ENCODE peak calls at places on chromosome 6, in nine cellular contexts. One of them, this sample, is unnamed.

GRCh38 chr6:101640131-101640530 is 246.6 kb downstream of the GRIK2 start:
- DNase-seq in lung: no peak
- DNase-seq in HCT116: no peak
- DNase-seq in omental fat pad: no peak
- DNase-seq in tibial artery: no peak
- DNase-seq in colonic mucosa: no peak
- DNase-seq in lower lobe of right lung: no peak
- DNase-seq in IMR-90: no peak
- DNase-seq in A549: no peak
- DNase-seq in this sample: no peak

GRCh38 chr6:24936641-24937317 is 1.0 kb upstream of the RIPOR2 start:
- DNase-seq in lung: no peak
- DNase-seq in HCT116: no peak
- DNase-seq in omental fat pad: no peak
- DNase-seq in tibial artery: no peak
- DNase-seq in colonic mucosa: no peak
- DNase-seq in lower lobe of right lung: no peak
- DNase-seq in IMR-90: peak
- DNase-seq in A549: no peak
- DNase-seq in this sample: no peak

GRCh38 chr6:4828187-4828698 is 52.0 kb downstream of the CDYL start:
- DNase-seq in lung: no peak
- DNase-seq in HCT116: no peak
- DNase-seq in omental fat pad: no peak
- DNase-seq in tibial artery: no peak
- DNase-seq in colonic mucosa: no peak
- DNase-seq in lower lobe of right lung: no peak
- DNase-seq in IMR-90: no peak
- DNase-seq in A549: no peak
- DNase-seq in this sample: no peak

GRCh38 chr6:52609968-52610367 is 33.1 kb upstream of the TRAM2 start:
- DNase-seq in lung: no peak
- DNase-seq in HCT116: no peak
- DNase-seq in omental fat pad: no peak
- DNase-seq in tibial artery: no peak
- DNase-seq in colonic mucosa: peak
- DNase-seq in lower lobe of right lung: no peak
- DNase-seq in IMR-90: no peak
- DNase-seq in A549: no peak
- DNase-seq in this sample: no peak

GRCh38 chr6:135056632-135057031 is 2.0 kb upstream of the HBS1L start:
- DNase-seq in lung: no peak
- DNase-seq in HCT116: no peak
- DNase-seq in omental fat pad: no peak
- DNase-seq in tibial artery: no peak
- DNase-seq in colonic mucosa: no peak
- DNase-seq in lower lobe of right lung: no peak
- DNase-seq in IMR-90: no peak
- DNase-seq in A549: no peak
- DNase-seq in this sample: no peak

GRCh38 chr6:152948150-152948768 is 34.6 kb downstream of the FBXO5 start:
- DNase-seq in lung: no peak
- DNase-seq in HCT116: peak
- DNase-seq in omental fat pad: no peak
- DNase-seq in tibial artery: no peak
- DNase-seq in colonic mucosa: no peak
- DNase-seq in lower lobe of right lung: no peak
- DNase-seq in IMR-90: peak
- DNase-seq in A549: peak
- DNase-seq in this sample: no peak

GRCh38 chr6:73491371-73491770 is 29.5 kb downstream of the EEF1A1 start:
- DNase-seq in lung: no peak
- DNase-seq in HCT116: no peak
- DNase-seq in omental fat pad: no peak
- DNase-seq in tibial artery: no peak
- DNase-seq in colonic mucosa: no peak
- DNase-seq in lower lobe of right lung: no peak
- DNase-seq in IMR-90: peak
- DNase-seq in A549: no peak
- DNase-seq in this sample: no peak

GRCh38 chr6:16184129-16184528 is 54.3 kb upstream of the GMPR start:
- DNase-seq in lung: no peak
- DNase-seq in HCT116: peak
- DNase-seq in omental fat pad: no peak
- DNase-seq in tibial artery: no peak
- DNase-seq in colonic mucosa: peak
- DNase-seq in lower lobe of right lung: peak
- DNase-seq in IMR-90: peak
- DNase-seq in A549: peak
- DNase-seq in this sample: no peak

GRCh38 chr6:150922137-150922536 is 56.6 kb downstream of the MTHFD1L start:
- DNase-seq in lung: no peak
- DNase-seq in HCT116: no peak
- DNase-seq in omental fat pad: no peak
- DNase-seq in tibial artery: no peak
- DNase-seq in colonic mucosa: no peak
- DNase-seq in lower lobe of right lung: no peak
- DNase-seq in IMR-90: peak
- DNase-seq in A549: no peak
- DNase-seq in this sample: no peak

GRCh38 chr6:31836676-31837611 is 9.4 kb downstream of the HSPA1B start:
- DNase-seq in lung: no peak
- DNase-seq in HCT116: no peak
- DNase-seq in omental fat pad: no peak
- DNase-seq in tibial artery: no peak
- DNase-seq in colonic mucosa: peak
- DNase-seq in lower lobe of right lung: no peak
- DNase-seq in IMR-90: peak
- DNase-seq in A549: no peak
- DNase-seq in this sample: no peak
- TF ChIP-seq CTCF in lung: no peak
- TF ChIP-seq CTCF in HCT116: no peak
- TF ChIP-seq CTCF in omental fat pad: no peak
- TF ChIP-seq CTCF in tibial artery: no peak
- TF ChIP-seq CTCF in colonic mucosa: no peak
- TF ChIP-seq CTCF in lower lobe of right lung: no peak
- TF ChIP-seq CTCF in IMR-90: peak
- TF ChIP-seq CTCF in A549: no peak
- TF ChIP-seq CTCF in this sample: no peak

DNA sequence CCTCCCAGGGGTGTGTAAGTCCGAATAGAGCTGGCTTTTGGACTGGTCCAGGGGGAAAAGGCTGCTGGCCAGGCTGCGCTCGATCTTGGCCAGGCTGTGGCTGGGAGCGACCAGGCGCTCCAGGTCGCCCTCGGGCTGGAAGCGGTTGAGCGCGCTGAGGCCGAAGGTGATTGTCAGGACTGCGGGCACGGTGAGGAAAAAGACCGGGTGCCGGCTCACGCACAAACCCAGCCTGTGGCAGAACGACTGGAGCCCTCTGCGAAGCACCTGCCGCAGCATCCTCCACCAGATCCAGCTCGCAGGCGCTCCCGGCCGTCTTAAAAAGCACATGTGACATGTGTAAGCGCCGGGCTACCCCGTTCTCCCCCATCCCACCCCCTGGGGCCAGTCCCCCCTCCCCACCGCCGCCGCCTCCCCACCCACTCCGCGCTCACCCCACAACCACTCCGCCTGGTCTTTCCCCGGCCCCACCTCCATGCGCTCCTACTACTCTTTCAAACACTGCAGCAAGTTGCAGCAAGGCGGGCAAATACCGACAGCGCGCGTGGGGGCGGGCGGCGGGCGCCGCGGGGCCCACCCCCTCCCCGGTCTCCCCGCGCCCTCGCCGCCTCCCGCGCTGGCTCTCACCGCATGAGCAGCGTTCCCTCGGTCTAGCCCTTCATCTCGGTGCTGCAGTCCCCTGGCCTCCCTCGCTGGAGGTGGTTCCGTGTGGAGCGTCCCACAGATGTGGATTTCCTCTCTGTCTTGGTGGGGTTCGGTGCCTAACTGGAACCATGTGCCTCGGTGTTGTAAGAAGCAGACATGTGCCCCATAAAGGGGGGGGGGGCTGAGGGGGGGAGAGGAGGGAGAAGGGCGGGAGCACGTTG is 42.4 kb downstream of the PTCHD4 start:
- DNase-seq in lung: no peak
- DNase-seq in HCT116: no peak
- DNase-seq in omental fat pad: no peak
- DNase-seq in tibial artery: peak
- DNase-seq in colonic mucosa: no peak
- DNase-seq in lower lobe of right lung: no peak
- DNase-seq in IMR-90: no peak
- DNase-seq in A549: peak
- DNase-seq in this sample: no peak
- TF ChIP-seq CTCF in lung: no peak
- TF ChIP-seq CTCF in HCT116: no peak
- TF ChIP-seq CTCF in omental fat pad: no peak
- TF ChIP-seq CTCF in tibial artery: no peak
- TF ChIP-seq CTCF in colonic mucosa: no peak
- TF ChIP-seq CTCF in lower lobe of right lung: no peak
- TF ChIP-seq CTCF in IMR-90: no peak
- TF ChIP-seq CTCF in A549: no peak
- TF ChIP-seq CTCF in this sample: no peak

GRCh38 chr6:155580904-155581303 is 125.3 kb upstream of the NOX3 start:
- DNase-seq in lung: no peak
- DNase-seq in HCT116: no peak
- DNase-seq in omental fat pad: no peak
- DNase-seq in tibial artery: no peak
- DNase-seq in colonic mucosa: no peak
- DNase-seq in lower lobe of right lung: no peak
- DNase-seq in IMR-90: no peak
- DNase-seq in A549: no peak
- DNase-seq in this sample: no peak
- TF ChIP-seq CTCF in lung: no peak
- TF ChIP-seq CTCF in HCT116: no peak
- TF ChIP-seq CTCF in omental fat pad: no peak
- TF ChIP-seq CTCF in tibial artery: no peak
- TF ChIP-seq CTCF in colonic mucosa: no peak
- TF ChIP-seq CTCF in lower lobe of right lung: no peak
- TF ChIP-seq CTCF in IMR-90: peak
- TF ChIP-seq CTCF in A549: no peak
- TF ChIP-seq CTCF in this sample: peak

DNA sequence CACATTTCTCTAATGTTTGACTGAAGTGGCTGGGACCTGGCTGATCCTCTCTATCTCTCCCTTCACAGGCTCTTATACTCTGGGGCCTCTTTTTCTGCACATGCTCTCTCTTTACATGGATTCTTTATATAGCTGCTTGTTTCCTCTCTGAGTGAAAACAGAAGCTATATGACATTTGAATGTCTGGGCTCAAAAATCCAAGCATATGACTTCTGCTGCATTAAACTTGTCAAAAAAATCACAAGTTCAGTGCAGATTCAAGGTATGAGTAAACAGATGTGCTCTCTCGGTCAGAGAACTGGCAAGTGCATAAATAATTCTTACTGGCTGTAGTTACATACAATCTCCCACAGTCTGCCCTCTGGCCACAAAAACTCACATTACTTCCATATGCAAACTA is 96.6 kb downstream of the LCA5 start:
- DNase-seq in lung: no peak
- DNase-seq in HCT116: no peak
- DNase-seq in omental fat pad: no peak
- DNase-seq in tibial artery: no peak
- DNase-seq in colonic mucosa: no peak
- DNase-seq in lower lobe of right lung: no peak
- DNase-seq in IMR-90: no peak
- DNase-seq in A549: no peak
- DNase-seq in this sample: no peak
- TF ChIP-seq CTCF in lung: no peak
- TF ChIP-seq CTCF in HCT116: no peak
- TF ChIP-seq CTCF in omental fat pad: no peak
- TF ChIP-seq CTCF in tibial artery: no peak
- TF ChIP-seq CTCF in colonic mucosa: no peak
- TF ChIP-seq CTCF in lower lobe of right lung: no peak
- TF ChIP-seq CTCF in IMR-90: no peak
- TF ChIP-seq CTCF in A549: no peak
- TF ChIP-seq CTCF in this sample: no peak

GRCh38 chr6:168649209-168649608 is 208.2 kb downstream of the SMOC2 start:
- DNase-seq in lung: no peak
- DNase-seq in HCT116: no peak
- DNase-seq in omental fat pad: no peak
- DNase-seq in tibial artery: no peak
- DNase-seq in colonic mucosa: no peak
- DNase-seq in lower lobe of right lung: no peak
- DNase-seq in IMR-90: no peak
- DNase-seq in A549: no peak
- DNase-seq in this sample: no peak

GRCh38 chr6:168647271-168647670 is 206.3 kb downstream of the SMOC2 start:
- DNase-seq in lung: no peak
- DNase-seq in HCT116: no peak
- DNase-seq in omental fat pad: no peak
- DNase-seq in tibial artery: no peak
- DNase-seq in colonic mucosa: no peak
- DNase-seq in lower lobe of right lung: no peak
- DNase-seq in IMR-90: no peak
- DNase-seq in A549: no peak
- DNase-seq in this sample: no peak

GRCh38 chr6:168650686-168651085 is 209.7 kb downstream of the SMOC2 start:
- DNase-seq in lung: peak
- DNase-seq in HCT116: no peak
- DNase-seq in omental fat pad: no peak
- DNase-seq in tibial artery: no peak
- DNase-seq in colonic mucosa: no peak
- DNase-seq in lower lobe of right lung: peak
- DNase-seq in IMR-90: no peak
- DNase-seq in A549: no peak
- DNase-seq in this sample: no peak

GRCh38 chr6:168648730-168649129 is 207.7 kb downstream of the SMOC2 start:
- DNase-seq in lung: no peak
- DNase-seq in HCT116: no peak
- DNase-seq in omental fat pad: no peak
- DNase-seq in tibial artery: no peak
- DNase-seq in colonic mucosa: no peak
- DNase-seq in lower lobe of right lung: no peak
- DNase-seq in IMR-90: no peak
- DNase-seq in A549: no peak
- DNase-seq in this sample: no peak

DNA sequence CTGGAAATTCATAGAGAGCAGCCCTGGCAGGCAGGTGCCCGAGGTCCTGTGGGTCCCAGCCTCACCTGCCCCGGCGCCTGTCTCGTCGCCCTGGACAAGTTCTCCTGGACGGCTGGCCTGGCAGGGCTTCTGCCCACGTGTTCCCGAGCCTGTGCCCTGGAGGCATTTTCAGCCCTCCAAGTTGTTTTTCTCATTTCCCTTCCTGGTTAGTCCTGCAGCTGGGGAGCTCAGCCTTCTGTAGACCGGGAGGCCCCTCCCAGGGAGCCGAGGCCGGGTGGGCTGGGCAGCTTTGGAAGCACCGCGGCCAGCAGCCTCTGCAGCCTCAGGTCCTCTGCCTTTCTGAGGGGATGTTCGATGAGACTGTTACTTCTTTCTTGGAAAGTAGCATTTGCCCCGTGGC is 207.3 kb downstream of the SMOC2 start:
- DNase-seq in lung: no peak
- DNase-seq in HCT116: no peak
- DNase-seq in omental fat pad: no peak
- DNase-seq in tibial artery: no peak
- DNase-seq in colonic mucosa: no peak
- DNase-seq in lower lobe of right lung: peak
- DNase-seq in IMR-90: no peak
- DNase-seq in A549: no peak
- DNase-seq in this sample: no peak
- TF ChIP-seq CTCF in lung: no peak
- TF ChIP-seq CTCF in HCT116: no peak
- TF ChIP-seq CTCF in omental fat pad: no peak
- TF ChIP-seq CTCF in tibial artery: no peak
- TF ChIP-seq CTCF in colonic mucosa: no peak
- TF ChIP-seq CTCF in lower lobe of right lung: no peak
- TF ChIP-seq CTCF in IMR-90: no peak
- TF ChIP-seq CTCF in A549: no peak
- TF ChIP-seq CTCF in this sample: no peak

This sample was measured in D721Med.